ENCODE peak calls at places on chromosome 20, in eight cellular contexts. E is progenitor cell of endocrine pancreas, S is HL-60, F is omental fat pad, I is uterus, W is tibial artery, X is fibroblast of the aortic adventitia, Q is ovary. J is an unnamed sample.

GRCh38 chr20:64258071-64258823 is 2.7 kb downstream of the PCMTD2 start:
- DNase-seq in F (no peak), X (no peak), Q (no peak), W (no peak), I (no peak), S (no peak), E (no peak), J (no peak)

GRCh38 chr20:41408986-41409385 is 42.4 kb upstream of the EMILIN3 start:
- DNase-seq in X (no peak), F (no peak), Q (no peak), W (no peak), E (no peak), I (no peak), S (peak), J (no peak)

GRCh38 chr20:19888269-19888669 is 128.9 kb upstream of the NAA20 start:
- DNase-seq in I (peak), F (no peak), W (peak), Q (no peak), X (no peak), E (no peak), S (no peak), J (no peak)

GRCh38 chr20:17992224-17992637 is 23.4 kb downstream of the MGME1 start:
- DNase-seq in F (no peak), X (no peak), W (no peak), S (no peak), E (no peak), I (no peak), Q (no peak), J (no peak)

GRCh38 chr20:40160151-40160550 is 528.9 kb downstream of the MAFB start:
- DNase-seq in F (no peak), X (peak), W (peak), S (peak), I (peak), E (peak), Q (no peak), J (no peak)

GRCh38 chr20:39986231-39986904 is 702.7 kb downstream of the MAFB start:
- DNase-seq in I (peak), X (peak), S (no peak), W (peak), Q (peak), F (no peak), E (no peak), J (no peak)

GRCh38 chr20:63959699-63960075 is 3.5 kb upstream of the UCKL1 start:
- DNase-seq in I (no peak), X (no peak), F (no peak), S (no peak), E (no peak), Q (no peak), W (no peak), J (no peak)

GRCh38 chr20:36132802-36133211 is 21.7 kb upstream of the EPB41L1 start:
- DNase-seq in I (no peak), Q (no peak), X (no peak), W (no peak), F (no peak), E (no peak), S (no peak), J (no peak)

GRCh38 chr20:12056836-12057235 is 139.1 kb downstream of the BTBD3 start:
- DNase-seq in W (no peak), F (no peak), Q (no peak), E (no peak), I (no peak), X (peak), S (no peak), J (no peak)

GRCh38 chr20:20423117-20423516 is 55.2 kb downstream of the INSM1 start:
- DNase-seq in Q (no peak), W (no peak), F (no peak), I (no peak), X (no peak), E (no peak), S (no peak), J (no peak)

GRCh38 chr20:6525447-6526303 is 241.8 kb upstream of the BMP2 start:
- DNase-seq in W (no peak), I (no peak), Q (no peak), E (no peak), S (no peak), F (no peak), X (no peak), J (no peak)

GRCh38 chr20:63943808-63944077 is 12.5 kb downstream of the UCKL1 start:
- DNase-seq in W (no peak), X (no peak), I (no peak), Q (no peak), E (no peak), S (no peak), F (no peak), J (no peak)

GRCh38 chr20:39660965-39661364 is 698.8 kb downstream of the DHX35 start:
- DNase-seq in W (no peak), X (no peak), E (no peak), I (no peak), Q (no peak), F (no peak), S (no peak), J (no peak)

GRCh38 chr20:24873015-24873620 is 76.0 kb upstream of the CST7 start:
- DNase-seq in E (no peak), F (no peak), Q (no peak), S (no peak), W (no peak), I (no peak), X (no peak), J (no peak)

GRCh38 chr20:24875078-24875477 is 74.0 kb upstream of the CST7 start:
- DNase-seq in S (no peak), Q (no peak), E (no peak), W (no peak), I (no peak), X (no peak), F (no peak), J (no peak)

GRCh38 chr20:24871429-24872213 is 77.4 kb upstream of the CST7 start:
- DNase-seq in S (no peak), W (no peak), E (no peak), I (no peak), X (no peak), Q (no peak), F (no peak), J (no peak)

GRCh38 chr20:24870876-24871275 is 78.2 kb upstream of the CST7 start:
- DNase-seq in W (no peak), F (no peak), Q (no peak), E (no peak), X (no peak), I (no peak), S (no peak), J (no peak)

GRCh38 chr20:24872291-24873014 is 76.6 kb upstream of the CST7 start:
- DNase-seq in F (no peak), X (no peak), I (no peak), S (no peak), W (no peak), E (no peak), Q (no peak), J (no peak)
- TF ChIP-seq CTCF in F (no peak), X (no peak), I (no peak), S (no peak), W (no peak), E (no peak), Q (no peak), J (no peak)

GRCh38 chr20:49889245-49889942 is 25.9 kb downstream of the SPATA2 start:
- DNase-seq in F (peak), Q (no peak), I (no peak), W (no peak), S (peak), E (no peak), X (no peak), J (no peak)

GRCh38 chr20:49888341-49889244 is 26.7 kb downstream of the SPATA2 start:
- DNase-seq in E (peak), F (peak), Q (peak), X (peak), W (no peak), I (peak), S (peak), J (peak)

GRCh38 chr20:49891486-49891885 is 23.8 kb downstream of the SPATA2 start:
- DNase-seq in Q (no peak), F (no peak), X (no peak), W (peak), E (no peak), S (no peak), I (no peak), J (no peak)

GRCh38 chr20:49890651-49891361 is 24.5 kb downstream of the SPATA2 start:
- DNase-seq in Q (peak), W (no peak), S (no peak), E (no peak), I (peak), F (no peak), X (no peak), J (no peak)

GRCh38 chr20:49889943-49890650 is 25.2 kb downstream of the SPATA2 start:
- DNase-seq in X (no peak), W (no peak), Q (no peak), I (no peak), E (no peak), S (no peak), F (peak), J (no peak)
- TF ChIP-seq CTCF in X (peak), W (no peak), Q (no peak), I (no peak), E (peak), S (no peak), F (no peak), J (peak)

GRCh38 chr20:46089076-46089337 is 755 bp downstream of the NCOA5 start:
- DNase-seq in W (no peak), E (no peak), S (no peak), I (no peak), F (no peak), X (no peak), Q (no peak), J (peak)

GRCh38 chr20:46089338-46090094 is at the start of gene NCOA5:
- DNase-seq in S (peak), W (peak), I (peak), Q (peak), F (peak), E (peak), X (peak), J (peak)

GRCh38 chr20:46087161-46087560 is 2.6 kb downstream of the NCOA5 start:
- DNase-seq in I (no peak), F (no peak), W (no peak), Q (no peak), S (no peak), E (no peak), X (peak), J (peak)

GRCh38 chr20:46090095-46090388 is 280 bp upstream of the NCOA5 start:
- DNase-seq in F (no peak), Q (no peak), S (no peak), I (no peak), E (no peak), X (no peak), W (no peak), J (no peak)

DNA sequence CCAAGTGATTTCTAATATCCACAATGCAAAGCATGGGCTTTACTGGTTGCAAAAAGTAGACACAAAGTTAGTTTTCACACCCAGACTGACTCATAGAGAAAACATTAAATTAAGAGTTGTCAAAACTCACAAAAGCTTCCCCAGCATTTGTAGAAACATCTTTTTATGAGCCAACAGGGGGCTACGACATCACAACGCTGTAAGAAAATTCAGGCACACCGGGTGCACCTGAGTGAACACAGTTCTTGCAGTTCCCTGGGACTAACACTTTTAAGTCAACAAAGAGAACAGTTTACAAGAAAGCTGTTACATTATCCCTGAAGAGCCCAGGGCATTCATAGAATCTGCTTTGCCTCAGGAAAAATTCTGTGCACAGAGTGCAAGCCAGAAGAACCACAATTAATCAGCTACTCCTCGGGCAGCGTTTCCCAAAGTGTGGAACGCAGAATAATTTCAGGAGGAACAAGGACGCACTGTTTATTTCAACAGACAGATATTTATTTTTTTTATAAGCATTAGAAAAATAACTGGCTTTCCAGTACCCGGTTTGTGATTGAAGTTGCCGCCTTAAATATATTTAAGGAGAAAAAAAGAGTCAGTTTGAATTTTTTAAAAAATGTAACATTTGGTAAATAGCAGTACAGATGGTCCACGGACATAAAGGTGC is 1.2 kb downstream of the NCOA5 start:
- DNase-seq in Q (no peak), F (no peak), X (peak), I (no peak), W (no peak), E (no peak), S (no peak), J (peak)
- TF ChIP-seq CTCF in Q (no peak), F (no peak), X (no peak), I (no peak), W (no peak), E (no peak), S (no peak), J (peak)

GRCh38 chr20:32470025-32470861 is 112.1 kb downstream of the ASXL1 start:
- DNase-seq in S (peak), I (peak), E (no peak), X (peak), F (no peak), W (peak), Q (no peak), J (peak)
- TF ChIP-seq CTCF in S (no peak), I (no peak), E (peak), X (peak), F (no peak), W (peak), Q (no peak), J (peak)

GRCh38 chr20:25220021-25220730 is 24.7 kb downstream of the ENTPD6 start:
- DNase-seq in Q (no peak), S (no peak), F (no peak), E (no peak), W (peak), X (no peak), I (peak), J (no peak)
- TF ChIP-seq CTCF in Q (no peak), S (no peak), F (no peak), E (peak), W (no peak), X (peak), I (no peak), J (peak)

GRCh38 chr20:21437248-21437647 is 39.9 kb upstream of the NKX2-4 start:
- DNase-seq in E (no peak), I (no peak), F (no peak), S (no peak), W (no peak), Q (no peak), X (no peak), J (no peak)

GRCh38 chr20:21433329-21433890 is 36.1 kb upstream of the NKX2-4 start:
- DNase-seq in E (no peak), W (no peak), S (no peak), Q (no peak), I (no peak), X (peak), F (no peak), J (peak)

GRCh38 chr20:21436186-21436585 is 38.9 kb upstream of the NKX2-4 start:
- DNase-seq in I (no peak), Q (no peak), F (no peak), S (no peak), W (no peak), X (peak), E (no peak), J (peak)

GRCh38 chr20:21437816-21438215 is 40.5 kb upstream of the NKX2-4 start:
- DNase-seq in I (no peak), S (no peak), X (no peak), W (no peak), E (no peak), F (no peak), Q (no peak), J (no peak)

GRCh38 chr20:21435576-21435975 is 38.2 kb upstream of the NKX2-4 start:
- DNase-seq in E (no peak), X (no peak), I (no peak), S (no peak), W (no peak), Q (no peak), F (no peak), J (no peak)
- TF ChIP-seq CTCF in E (no peak), X (no peak), I (no peak), S (no peak), W (no peak), Q (no peak), F (no peak), J (no peak)

GRCh38 chr20:43691928-43692524 is 25.1 kb downstream of the MYBL2 start:
- DNase-seq in Q (no peak), E (peak), I (no peak), X (peak), S (peak), F (no peak), W (no peak), J (peak)
- TF ChIP-seq CTCF in Q (no peak), E (peak), I (no peak), X (peak), S (peak), F (no peak), W (no peak), J (peak)

J was measured in HFFc6.